ENCODE peak calls at places on chromosomes 4 and X, in six cellular contexts. One of them, this sample, is unnamed.

GRCh38 chrX:39577976-39578962 is 519.5 kb downstream of the BCOR start:
- DNase-seq in kidney: peak
- DNase-seq in left lung: no peak
- DNase-seq in left ventricle myocardium inferior: peak
- DNase-seq in HCT116: no peak
- DNase-seq in NB4: peak
- DNase-seq in this sample: no peak

GRCh38 chrX:28124416-28124815 is 143.2 kb upstream of the DCAF8L1 start:
- DNase-seq in kidney: no peak
- DNase-seq in left lung: no peak
- DNase-seq in left ventricle myocardium inferior: no peak
- DNase-seq in HCT116: no peak
- DNase-seq in NB4: no peak
- DNase-seq in this sample: no peak

GRCh38 chr4:81905966-81906365 is 434.3 kb upstream of the RASGEF1B start:
- DNase-seq in kidney: no peak
- DNase-seq in left lung: no peak
- DNase-seq in left ventricle myocardium inferior: no peak
- DNase-seq in HCT116: no peak
- DNase-seq in NB4: no peak
- DNase-seq in this sample: no peak

GRCh38 chr4:152680988-152681731 is 1.4 kb upstream of the TMEM154 start:
- DNase-seq in kidney: no peak
- DNase-seq in left lung: no peak
- DNase-seq in left ventricle myocardium inferior: no peak
- DNase-seq in HCT116: no peak
- DNase-seq in NB4: peak
- DNase-seq in this sample: no peak

GRCh38 chr4:126986828-126987227 is 645.9 kb upstream of the INTU start:
- DNase-seq in kidney: no peak
- DNase-seq in left lung: no peak
- DNase-seq in left ventricle myocardium inferior: no peak
- DNase-seq in HCT116: no peak
- DNase-seq in NB4: no peak
- DNase-seq in this sample: no peak

GRCh38 chr4:86536166-86536565 is 57.9 kb upstream of the PTPN13 start:
- DNase-seq in kidney: no peak
- DNase-seq in left lung: no peak
- DNase-seq in left ventricle myocardium inferior: no peak
- DNase-seq in HCT116: no peak
- DNase-seq in NB4: no peak
- DNase-seq in this sample: no peak

GRCh38 chr4:20773144-20773997 is 73.1 kb downstream of the PACRGL start:
- DNase-seq in kidney: no peak
- DNase-seq in left lung: peak
- DNase-seq in left ventricle myocardium inferior: no peak
- DNase-seq in HCT116: peak
- DNase-seq in NB4: peak
- DNase-seq in this sample: no peak

GRCh38 chr4:185204238-185204910 is 574 bp upstream of the CFAP97 start:
- DNase-seq in kidney: no peak
- DNase-seq in left lung: no peak
- DNase-seq in left ventricle myocardium inferior: no peak
- DNase-seq in HCT116: no peak
- DNase-seq in NB4: peak
- DNase-seq in this sample: no peak

GRCh38 chr4:118740869-118741268 is 55.7 kb downstream of the METTL14 start:
- DNase-seq in kidney: no peak
- DNase-seq in left lung: no peak
- DNase-seq in left ventricle myocardium inferior: no peak
- DNase-seq in HCT116: peak
- DNase-seq in NB4: peak
- DNase-seq in this sample: no peak

GRCh38 chr4:17646693-17647092 is 32.3 kb downstream of the MED28 start:
- DNase-seq in kidney: no peak
- DNase-seq in left lung: no peak
- DNase-seq in left ventricle myocardium inferior: no peak
- DNase-seq in HCT116: no peak
- DNase-seq in NB4: no peak
- DNase-seq in this sample: no peak

GRCh38 chr4:1991596-1992434 is 17.0 kb downstream of the NELFA start:
- DNase-seq in kidney: peak
- DNase-seq in left lung: peak
- DNase-seq in left ventricle myocardium inferior: no peak
- DNase-seq in HCT116: no peak
- DNase-seq in NB4: no peak
- DNase-seq in this sample: no peak

GRCh38 chr4:146146918-146147317 is 28.6 kb upstream of the LSM6 start:
- DNase-seq in kidney: no peak
- DNase-seq in left lung: no peak
- DNase-seq in left ventricle myocardium inferior: no peak
- DNase-seq in HCT116: no peak
- DNase-seq in NB4: no peak
- DNase-seq in this sample: no peak

GRCh38 chr4:174156239-174156826 is 127.1 kb downstream of the FBXO8 start:
- DNase-seq in kidney: no peak
- DNase-seq in left lung: no peak
- DNase-seq in left ventricle myocardium inferior: no peak
- DNase-seq in HCT116: peak
- DNase-seq in NB4: peak
- DNase-seq in this sample: no peak

DNA sequence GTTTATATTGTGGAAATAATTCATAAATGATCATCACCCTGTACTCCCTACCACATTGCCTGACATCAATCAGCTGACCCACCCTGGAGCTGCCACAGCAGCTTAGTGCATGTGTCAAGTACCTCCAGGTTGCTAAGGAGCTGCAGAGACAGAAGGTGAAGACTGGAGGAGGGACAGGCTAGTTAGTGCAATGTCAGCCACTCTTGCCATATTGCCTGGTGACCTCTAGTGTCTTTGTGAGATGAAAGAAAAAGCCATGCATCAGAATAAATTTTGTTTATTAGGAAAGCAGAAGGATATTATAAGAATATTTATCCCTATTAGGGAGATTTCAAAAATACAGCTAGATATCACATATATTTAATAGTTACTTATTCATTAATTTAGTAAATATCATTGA is 243.9 kb upstream of the FAT4 start:
- DNase-seq in kidney: no peak
- DNase-seq in left lung: no peak
- DNase-seq in left ventricle myocardium inferior: no peak
- DNase-seq in HCT116: no peak
- DNase-seq in NB4: no peak
- DNase-seq in this sample: no peak
- TF ChIP-seq CTCF in kidney: no peak
- TF ChIP-seq CTCF in left lung: no peak
- TF ChIP-seq CTCF in left ventricle myocardium inferior: no peak
- TF ChIP-seq CTCF in HCT116: no peak
- TF ChIP-seq CTCF in NB4: no peak
- TF ChIP-seq CTCF in this sample: no peak

GRCh38 chr4:137531121-137531520 is 1.2 kb downstream of the PCDH18 start:
- DNase-seq in kidney: no peak
- DNase-seq in left lung: no peak
- DNase-seq in left ventricle myocardium inferior: no peak
- DNase-seq in HCT116: no peak
- DNase-seq in NB4: no peak
- DNase-seq in this sample: no peak
- TF ChIP-seq CTCF in kidney: peak
- TF ChIP-seq CTCF in left lung: no peak
- TF ChIP-seq CTCF in left ventricle myocardium inferior: peak
- TF ChIP-seq CTCF in HCT116: no peak
- TF ChIP-seq CTCF in NB4: no peak
- TF ChIP-seq CTCF in this sample: no peak

DNA sequence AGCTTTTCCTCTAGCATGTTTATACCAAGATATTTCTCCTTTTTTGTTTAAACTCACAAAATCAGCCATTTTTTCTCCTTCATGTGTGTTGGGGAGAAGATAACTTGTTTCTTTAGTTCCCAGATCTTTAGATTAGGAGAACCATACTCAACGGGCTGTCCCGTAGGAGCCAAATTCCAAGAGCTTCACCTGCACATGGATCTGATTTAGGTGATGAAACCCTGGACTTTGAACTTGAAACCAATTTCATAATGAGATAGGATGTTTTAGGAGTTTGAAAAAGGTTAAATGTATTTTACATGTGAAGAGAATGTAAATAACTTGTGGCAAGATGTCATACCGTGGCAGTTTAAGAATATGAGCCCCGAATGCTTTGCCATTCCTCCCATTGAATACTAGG is 280.0 kb upstream of the PCDH18 start:
- DNase-seq in kidney: no peak
- DNase-seq in left lung: no peak
- DNase-seq in left ventricle myocardium inferior: no peak
- DNase-seq in HCT116: no peak
- DNase-seq in NB4: no peak
- DNase-seq in this sample: no peak
- TF ChIP-seq CTCF in kidney: no peak
- TF ChIP-seq CTCF in left lung: no peak
- TF ChIP-seq CTCF in left ventricle myocardium inferior: no peak
- TF ChIP-seq CTCF in HCT116: no peak
- TF ChIP-seq CTCF in NB4: no peak
- TF ChIP-seq CTCF in this sample: no peak

DNA sequence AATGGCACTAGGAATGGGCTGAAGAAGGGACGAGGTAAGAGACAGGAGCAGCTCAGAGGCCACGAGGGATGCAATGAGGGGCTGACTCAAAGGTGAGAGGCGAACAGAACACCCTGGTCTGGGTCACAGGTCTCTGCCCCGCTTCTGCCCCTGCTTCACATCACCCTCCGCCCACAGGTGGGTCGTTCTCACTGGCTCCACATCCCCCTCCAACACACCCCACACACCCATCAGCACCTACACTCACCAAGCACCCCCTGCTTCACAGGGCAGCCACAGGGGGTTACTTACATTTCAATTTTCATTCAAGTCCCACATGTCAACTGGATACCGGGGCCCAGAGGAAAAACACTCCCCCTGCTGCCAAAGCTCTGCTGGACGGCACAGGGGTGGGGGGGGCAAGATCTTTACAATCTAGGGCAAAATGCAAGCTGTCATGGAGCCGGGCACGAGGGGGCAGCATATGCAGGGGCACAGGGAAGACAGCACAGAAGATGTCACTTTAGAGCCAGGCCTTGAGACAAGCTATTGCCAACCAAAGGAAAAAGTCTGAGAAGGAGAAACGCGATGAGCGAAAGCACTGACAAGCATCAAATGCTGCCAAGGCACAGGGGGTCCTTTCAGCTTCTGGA is 94.1 kb downstream of the AFAP1 start:
- DNase-seq in kidney: no peak
- DNase-seq in left lung: no peak
- DNase-seq in left ventricle myocardium inferior: no peak
- DNase-seq in HCT116: no peak
- DNase-seq in NB4: peak
- DNase-seq in this sample: no peak
- TF ChIP-seq CTCF in kidney: no peak
- TF ChIP-seq CTCF in left lung: no peak
- TF ChIP-seq CTCF in left ventricle myocardium inferior: no peak
- TF ChIP-seq CTCF in HCT116: no peak
- TF ChIP-seq CTCF in NB4: peak
- TF ChIP-seq CTCF in this sample: no peak

DNA sequence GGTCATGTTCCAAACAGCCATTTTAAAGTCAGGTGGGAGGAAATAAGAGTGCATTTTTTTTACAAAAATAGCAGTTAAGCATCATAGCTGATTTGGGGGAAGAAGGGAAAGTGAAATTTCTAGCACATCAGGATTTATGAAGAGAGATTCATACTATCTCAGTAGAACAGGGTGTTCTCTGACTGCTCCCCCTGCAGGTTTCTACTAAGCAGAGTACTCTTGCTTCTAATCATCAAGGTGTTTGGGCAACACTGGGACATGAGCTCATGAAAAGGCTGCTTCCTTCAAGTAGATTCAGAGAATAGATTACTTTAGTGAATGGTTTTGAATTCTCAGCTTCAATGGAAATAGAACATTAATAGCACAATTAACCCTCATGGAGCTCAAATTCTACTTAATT is 591.4 kb upstream of the PCDH10 start:
- DNase-seq in kidney: no peak
- DNase-seq in left lung: no peak
- DNase-seq in left ventricle myocardium inferior: no peak
- DNase-seq in HCT116: peak
- DNase-seq in NB4: no peak
- DNase-seq in this sample: no peak
- TF ChIP-seq CTCF in kidney: no peak
- TF ChIP-seq CTCF in left lung: no peak
- TF ChIP-seq CTCF in left ventricle myocardium inferior: no peak
- TF ChIP-seq CTCF in HCT116: peak
- TF ChIP-seq CTCF in NB4: no peak
- TF ChIP-seq CTCF in this sample: no peak

GRCh38 chr4:177853198-177853597 is 411.0 kb upstream of the AGA start:
- DNase-seq in kidney: no peak
- DNase-seq in left lung: no peak
- DNase-seq in left ventricle myocardium inferior: no peak
- DNase-seq in HCT116: no peak
- DNase-seq in NB4: no peak
- DNase-seq in this sample: no peak

GRCh38 chr4:177861551-177862094 is 419.4 kb upstream of the AGA start:
- DNase-seq in kidney: peak
- DNase-seq in left lung: no peak
- DNase-seq in left ventricle myocardium inferior: no peak
- DNase-seq in HCT116: no peak
- DNase-seq in NB4: no peak
- DNase-seq in this sample: no peak

GRCh38 chr4:177855543-177856197 is 413.4 kb upstream of the AGA start:
- DNase-seq in kidney: no peak
- DNase-seq in left lung: no peak
- DNase-seq in left ventricle myocardium inferior: no peak
- DNase-seq in HCT116: no peak
- DNase-seq in NB4: no peak
- DNase-seq in this sample: no peak
- TF ChIP-seq CTCF in kidney: no peak
- TF ChIP-seq CTCF in left lung: no peak
- TF ChIP-seq CTCF in left ventricle myocardium inferior: no peak
- TF ChIP-seq CTCF in HCT116: no peak
- TF ChIP-seq CTCF in NB4: no peak
- TF ChIP-seq CTCF in this sample: no peak

DNA sequence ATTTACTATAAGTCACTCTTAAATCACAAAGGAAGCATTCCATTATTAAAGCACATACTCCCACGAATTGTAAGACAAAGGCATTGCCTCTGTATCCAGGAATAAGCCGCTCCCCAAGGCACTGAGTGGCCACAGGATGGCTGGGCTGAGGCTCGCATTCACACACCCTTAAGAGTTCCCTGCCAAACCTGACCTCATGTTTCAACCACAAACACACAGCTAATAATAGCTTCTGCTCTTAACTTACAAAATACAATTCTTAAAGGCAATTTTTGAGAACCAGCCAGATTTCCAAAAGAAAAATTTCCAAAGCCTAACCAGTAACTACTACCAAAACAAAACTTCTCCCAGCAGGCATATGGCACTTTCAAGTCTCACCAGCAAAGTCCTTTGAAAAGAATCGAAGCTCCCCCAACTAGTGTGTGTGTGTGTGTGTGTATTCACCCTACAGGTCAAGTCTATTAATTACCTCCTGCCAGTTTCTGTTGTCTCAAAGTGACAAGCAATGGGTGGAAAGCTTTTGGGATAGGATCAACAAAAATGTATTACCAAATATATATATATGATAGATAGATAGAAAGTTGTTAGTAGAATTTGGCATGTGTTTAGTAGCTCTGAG is 36.0 kb downstream of the ARHGAP6 start:
- DNase-seq in kidney: no peak
- DNase-seq in left lung: peak
- DNase-seq in left ventricle myocardium inferior: peak
- DNase-seq in HCT116: no peak
- DNase-seq in NB4: no peak
- DNase-seq in this sample: no peak
- TF ChIP-seq CTCF in kidney: no peak
- TF ChIP-seq CTCF in left lung: no peak
- TF ChIP-seq CTCF in left ventricle myocardium inferior: no peak
- TF ChIP-seq CTCF in HCT116: no peak
- TF ChIP-seq CTCF in NB4: no peak
- TF ChIP-seq CTCF in this sample: no peak